ENCODE peak calls at places on chromosomes 2 and 18, in six cellular contexts. I, C, T, V, Y and M are unnamed samples.

GRCh38 chr2:158990397-158991209 is 22.2 kb downstream of the TANC1 start:
- DNase-seq in I (peak; percentile 24), C (no peak), T (peak; percentile 93), V (no peak), Y (no peak), M (no peak)

GRCh38 chr2:144099746-144100438 is 420.0 kb downstream of the ZEB2 start:
- DNase-seq in I (peak; percentile 72), C (no peak), T (peak; percentile 84), V (no peak), Y (no peak), M (no peak)

GRCh38 chr2:128198666-128199065 is 107.7 kb downstream of the UGGT1 start:
- DNase-seq in I (no peak), C (no peak), T (no peak), V (no peak), Y (no peak), M (no peak)

GRCh38 chr2:4780679-4781078 is 911.5 kb upstream of the SOX11 start:
- DNase-seq in I (no peak), C (no peak), T (no peak), V (no peak), Y (no peak), M (no peak)

GRCh38 chr2:27723372-27724144 is 48.0 kb upstream of the MRPL33 start:
- DNase-seq in I (peak; percentile 60), C (no peak), T (peak; percentile 80), V (peak; percentile 48), Y (no peak), M (no peak)

GRCh38 chr18:68841301-68841700 is 43.4 kb downstream of the CCDC102B start:
- DNase-seq in I (no peak), C (no peak), T (no peak), V (no peak), Y (no peak), M (no peak)

GRCh38 chr2:238649936-238650518 is 197.9 kb upstream of the TWIST2 start:
- DNase-seq in I (no peak), C (no peak), T (no peak), V (no peak), Y (no peak), M (peak; percentile 33)

GRCh38 chr2:19676770-19677169 is 225.0 kb downstream of the TTC32 start:
- DNase-seq in I (no peak), C (no peak), T (no peak), V (no peak), Y (no peak), M (no peak)

GRCh38 chr18:28760299-28760698 is 583.4 kb upstream of the CDH2 start:
- DNase-seq in I (no peak), C (no peak), T (no peak), V (no peak), Y (no peak), M (no peak)

GRCh38 chr2:46365913-46366674 is 68.9 kb downstream of the EPAS1 start:
- DNase-seq in I (no peak), C (no peak), T (peak; percentile 34), V (no peak), Y (no peak), M (no peak)

GRCh38 chr2:120316528-120317179 is 29.3 kb upstream of the INHBB start:
- DNase-seq in I (no peak), C (no peak), T (no peak), V (no peak), Y (no peak), M (no peak)

GRCh38 chr2:150472122-150472899 is 15.2 kb downstream of the RND3 start:
- DNase-seq in I (no peak), C (peak; percentile 51), T (peak; percentile 98), V (no peak), Y (no peak), M (no peak)

GRCh38 chr2:241532168-241532567 is 23.8 kb upstream of the STK25 start:
- DNase-seq in I (no peak), C (no peak), T (no peak), V (no peak), Y (no peak), M (no peak)

GRCh38 chr2:84970956-84971798 is at the start of gene KCMF1:
- DNase-seq in I (peak; percentile 49), C (peak; percentile 84), T (peak; percentile 81), V (peak; percentile 78), Y (peak; percentile 57), M (peak; percentile 56)

GRCh38 chr2:108263425-108263824 is 23.7 kb downstream of the SULT1C3 start:
- DNase-seq in I (no peak), C (no peak), T (no peak), V (no peak), Y (no peak), M (no peak)

GRCh38 chr18:11502368-11502767 is 107.0 kb upstream of the SLC35G4 start:
- DNase-seq in I (no peak), C (no peak), T (peak; percentile 48), V (no peak), Y (no peak), M (no peak)

GRCh38 chr18:63237486-63237885 is 82.1 kb downstream of the BCL2 start:
- DNase-seq in I (no peak), C (no peak), T (peak; percentile 54), V (no peak), Y (no peak), M (no peak)

GRCh38 chr2:156589381-156590079 is 153.4 kb downstream of the GPD2 start:
- DNase-seq in I (peak; percentile 39), C (no peak), T (peak; percentile 62), V (peak; percentile 10), Y (peak; percentile 4), M (no peak)

GRCh38 chr2:193475038-193475437 is 1280.3 kb upstream of the TMEFF2 start:
- DNase-seq in I (no peak), C (no peak), T (no peak), V (no peak), Y (no peak), M (no peak)

GRCh38 chr2:204293884-204294535 is 251.3 kb upstream of the PARD3B start:
- DNase-seq in I (no peak), C (no peak), T (no peak), V (no peak), Y (no peak), M (no peak)

GRCh38 chr2:150697596-150697995 is 210.1 kb upstream of the RND3 start:
- DNase-seq in I (no peak), C (no peak), T (peak; percentile 18), V (no peak), Y (no peak), M (no peak)

GRCh38 chr18:48340502-48340901 is 68.7 kb downstream of the ZBTB7C start:
- DNase-seq in I (no peak), C (no peak), T (no peak), V (no peak), Y (no peak), M (no peak)

GRCh38 chr2:240600451-240600961 is 14.0 kb downstream of the CAPN10 start:
- DNase-seq in I (no peak), C (no peak), T (no peak), V (no peak), Y (no peak), M (no peak)

GRCh38 chr2:239934571-239935171 is 90.5 kb downstream of the NDUFA10 start:
- DNase-seq in I (no peak), C (peak; percentile 64), T (peak; percentile 35), V (peak; percentile 54), Y (peak; percentile 14), M (peak; percentile 74)

GRCh38 chr2:35114765-35115164 is 1240.8 kb upstream of the CRIM1 start:
- DNase-seq in I (no peak), C (no peak), T (no peak), V (no peak), Y (no peak), M (no peak)

GRCh38 chr2:107569496-107569895 is 257.2 kb upstream of the RGPD4 start:
- DNase-seq in I (no peak), C (no peak), T (no peak), V (no peak), Y (no peak), M (no peak)

GRCh38 chr18:70422061-70422965 is 133.5 kb downstream of the SOCS6 start:
- DNase-seq in I (no peak), C (peak; percentile 64), T (peak; percentile 96), V (no peak), Y (no peak), M (no peak)

GRCh38 chr2:12119841-12120240 is 373.4 kb downstream of the LPIN1 start:
- DNase-seq in I (no peak), C (no peak), T (peak; percentile 78), V (no peak), Y (no peak), M (no peak)

GRCh38 chr2:105321875-105322646 is 7.5 kb downstream of the TGFBRAP1 start:
- DNase-seq in I (no peak), C (no peak), T (peak; percentile 60), V (no peak), Y (no peak), M (no peak)

GRCh38 chr2:39494784-39495251 is 57.7 kb upstream of the MAP4K3 start:
- DNase-seq in I (peak; percentile 75), C (no peak), T (peak; percentile 99), V (peak; percentile 32), Y (no peak), M (no peak)